ENCODE peak calls at places on chromosomes 12 and 14, in seven cellular contexts. One of them, this sample, is unnamed.

GRCh38 chr12:23204933-23205778 is 580.2 kb downstream of the ETNK1 start:
- DNase-seq in A172: peak
- DNase-seq in omental fat pad: no peak
- DNase-seq in esophagus squamous epithelium: no peak
- DNase-seq in psoas muscle: no peak
- DNase-seq in stimulated activated naive CD8-positive, alpha-beta T cell treated with anti-CD3 and anti-CD28 coated beads, Interleukin-15, Interleukin-2, amounts not matched to agents 100 U/mL and 50 U/mL, for 24 hours: no peak
- DNase-seq in NCI-H774: peak
- DNase-seq in this sample: no peak

GRCh38 chr14:104328607-104329006 is 190.2 kb downstream of the KIF26A start:
- DNase-seq in A172: no peak
- DNase-seq in omental fat pad: no peak
- DNase-seq in esophagus squamous epithelium: no peak
- DNase-seq in psoas muscle: no peak
- DNase-seq in stimulated activated naive CD8-positive, alpha-beta T cell treated with anti-CD3 and anti-CD28 coated beads, Interleukin-15, Interleukin-2, amounts not matched to agents 100 U/mL and 50 U/mL, for 24 hours: no peak
- DNase-seq in NCI-H774: no peak
- DNase-seq in this sample: no peak

GRCh38 chr14:75858375-75858774 is 123.4 kb downstream of the TGFB3 start:
- DNase-seq in A172: no peak
- DNase-seq in omental fat pad: no peak
- DNase-seq in esophagus squamous epithelium: no peak
- DNase-seq in psoas muscle: no peak
- DNase-seq in stimulated activated naive CD8-positive, alpha-beta T cell treated with anti-CD3 and anti-CD28 coated beads, Interleukin-15, Interleukin-2, amounts not matched to agents 100 U/mL and 50 U/mL, for 24 hours: no peak
- DNase-seq in NCI-H774: no peak
- DNase-seq in this sample: no peak

GRCh38 chr14:81314443-81315175 is 85.5 kb downstream of the STON2 start:
- DNase-seq in A172: no peak
- DNase-seq in omental fat pad: no peak
- DNase-seq in esophagus squamous epithelium: no peak
- DNase-seq in psoas muscle: no peak
- DNase-seq in stimulated activated naive CD8-positive, alpha-beta T cell treated with anti-CD3 and anti-CD28 coated beads, Interleukin-15, Interleukin-2, amounts not matched to agents 100 U/mL and 50 U/mL, for 24 hours: no peak
- DNase-seq in NCI-H774: no peak
- DNase-seq in this sample: no peak

GRCh38 chr12:122184522-122184921 is 1.6 kb downstream of the LRRC43 start:
- DNase-seq in A172: no peak
- DNase-seq in omental fat pad: no peak
- DNase-seq in esophagus squamous epithelium: no peak
- DNase-seq in psoas muscle: no peak
- DNase-seq in stimulated activated naive CD8-positive, alpha-beta T cell treated with anti-CD3 and anti-CD28 coated beads, Interleukin-15, Interleukin-2, amounts not matched to agents 100 U/mL and 50 U/mL, for 24 hours: no peak
- DNase-seq in NCI-H774: no peak
- DNase-seq in this sample: no peak

GRCh38 chr14:104556256-104557021 is 23.1 kb upstream of the C14orf180 start:
- DNase-seq in A172: no peak
- DNase-seq in omental fat pad: no peak
- DNase-seq in esophagus squamous epithelium: no peak
- DNase-seq in psoas muscle: peak
- DNase-seq in stimulated activated naive CD8-positive, alpha-beta T cell treated with anti-CD3 and anti-CD28 coated beads, Interleukin-15, Interleukin-2, amounts not matched to agents 100 U/mL and 50 U/mL, for 24 hours: no peak
- DNase-seq in NCI-H774: no peak
- DNase-seq in this sample: peak

GRCh38 chr14:68232643-68233055 is 413.1 kb downstream of the RAD51B start:
- DNase-seq in A172: peak
- DNase-seq in omental fat pad: no peak
- DNase-seq in esophagus squamous epithelium: no peak
- DNase-seq in psoas muscle: no peak
- DNase-seq in stimulated activated naive CD8-positive, alpha-beta T cell treated with anti-CD3 and anti-CD28 coated beads, Interleukin-15, Interleukin-2, amounts not matched to agents 100 U/mL and 50 U/mL, for 24 hours: peak
- DNase-seq in NCI-H774: no peak
- DNase-seq in this sample: peak

GRCh38 chr14:104800600-104801283 is at the start of gene ZBTB42:
- DNase-seq in A172: no peak
- DNase-seq in omental fat pad: no peak
- DNase-seq in esophagus squamous epithelium: peak
- DNase-seq in psoas muscle: peak
- DNase-seq in stimulated activated naive CD8-positive, alpha-beta T cell treated with anti-CD3 and anti-CD28 coated beads, Interleukin-15, Interleukin-2, amounts not matched to agents 100 U/mL and 50 U/mL, for 24 hours: peak
- DNase-seq in NCI-H774: peak
- DNase-seq in this sample: no peak

GRCh38 chr14:100313045-100313400 is 6.8 kb upstream of the SLC25A29 start:
- DNase-seq in A172: no peak
- DNase-seq in omental fat pad: no peak
- DNase-seq in esophagus squamous epithelium: no peak
- DNase-seq in psoas muscle: no peak
- DNase-seq in stimulated activated naive CD8-positive, alpha-beta T cell treated with anti-CD3 and anti-CD28 coated beads, Interleukin-15, Interleukin-2, amounts not matched to agents 100 U/mL and 50 U/mL, for 24 hours: no peak
- DNase-seq in NCI-H774: no peak
- DNase-seq in this sample: no peak

GRCh38 chr12:117098361-117099217 is 627 bp downstream of the TESC start:
- DNase-seq in A172: no peak
- DNase-seq in omental fat pad: no peak
- DNase-seq in esophagus squamous epithelium: no peak
- DNase-seq in psoas muscle: no peak
- DNase-seq in stimulated activated naive CD8-positive, alpha-beta T cell treated with anti-CD3 and anti-CD28 coated beads, Interleukin-15, Interleukin-2, amounts not matched to agents 100 U/mL and 50 U/mL, for 24 hours: peak
- DNase-seq in NCI-H774: no peak
- DNase-seq in this sample: no peak

GRCh38 chr12:123976227-123976826 is 3.3 kb downstream of the ZNF664 start:
- DNase-seq in A172: no peak
- DNase-seq in omental fat pad: no peak
- DNase-seq in esophagus squamous epithelium: no peak
- DNase-seq in psoas muscle: no peak
- DNase-seq in stimulated activated naive CD8-positive, alpha-beta T cell treated with anti-CD3 and anti-CD28 coated beads, Interleukin-15, Interleukin-2, amounts not matched to agents 100 U/mL and 50 U/mL, for 24 hours: no peak
- DNase-seq in NCI-H774: no peak
- DNase-seq in this sample: no peak

GRCh38 chr12:108175310-108175709 is 46.2 kb downstream of the WSCD2 start:
- DNase-seq in A172: no peak
- DNase-seq in omental fat pad: no peak
- DNase-seq in esophagus squamous epithelium: no peak
- DNase-seq in psoas muscle: no peak
- DNase-seq in stimulated activated naive CD8-positive, alpha-beta T cell treated with anti-CD3 and anti-CD28 coated beads, Interleukin-15, Interleukin-2, amounts not matched to agents 100 U/mL and 50 U/mL, for 24 hours: no peak
- DNase-seq in NCI-H774: no peak
- DNase-seq in this sample: no peak

GRCh38 chr12:49044660-49045059 is 15.9 kb downstream of the KMT2D start:
- DNase-seq in A172: no peak
- DNase-seq in omental fat pad: no peak
- DNase-seq in esophagus squamous epithelium: no peak
- DNase-seq in psoas muscle: no peak
- DNase-seq in stimulated activated naive CD8-positive, alpha-beta T cell treated with anti-CD3 and anti-CD28 coated beads, Interleukin-15, Interleukin-2, amounts not matched to agents 100 U/mL and 50 U/mL, for 24 hours: no peak
- DNase-seq in NCI-H774: no peak
- DNase-seq in this sample: no peak

GRCh38 chr14:33765251-33765650 is 185.6 kb downstream of the EGLN3 start:
- DNase-seq in A172: peak
- DNase-seq in omental fat pad: no peak
- DNase-seq in esophagus squamous epithelium: no peak
- DNase-seq in psoas muscle: no peak
- DNase-seq in stimulated activated naive CD8-positive, alpha-beta T cell treated with anti-CD3 and anti-CD28 coated beads, Interleukin-15, Interleukin-2, amounts not matched to agents 100 U/mL and 50 U/mL, for 24 hours: no peak
- DNase-seq in NCI-H774: no peak
- DNase-seq in this sample: no peak

GRCh38 chr14:65069874-65070709 is 32.2 kb downstream of the MAX start:
- DNase-seq in A172: no peak
- DNase-seq in omental fat pad: no peak
- DNase-seq in esophagus squamous epithelium: no peak
- DNase-seq in psoas muscle: no peak
- DNase-seq in stimulated activated naive CD8-positive, alpha-beta T cell treated with anti-CD3 and anti-CD28 coated beads, Interleukin-15, Interleukin-2, amounts not matched to agents 100 U/mL and 50 U/mL, for 24 hours: no peak
- DNase-seq in NCI-H774: peak
- DNase-seq in this sample: no peak

GRCh38 chr12:94621662-94622359 is 28.5 kb downstream of the TMCC3 start:
- DNase-seq in A172: peak
- DNase-seq in omental fat pad: no peak
- DNase-seq in esophagus squamous epithelium: no peak
- DNase-seq in psoas muscle: no peak
- DNase-seq in stimulated activated naive CD8-positive, alpha-beta T cell treated with anti-CD3 and anti-CD28 coated beads, Interleukin-15, Interleukin-2, amounts not matched to agents 100 U/mL and 50 U/mL, for 24 hours: peak
- DNase-seq in NCI-H774: no peak
- DNase-seq in this sample: no peak

GRCh38 chr12:111174283-111175108 is 194.4 kb downstream of the PHETA1 start:
- DNase-seq in A172: no peak
- DNase-seq in omental fat pad: no peak
- DNase-seq in esophagus squamous epithelium: no peak
- DNase-seq in psoas muscle: no peak
- DNase-seq in stimulated activated naive CD8-positive, alpha-beta T cell treated with anti-CD3 and anti-CD28 coated beads, Interleukin-15, Interleukin-2, amounts not matched to agents 100 U/mL and 50 U/mL, for 24 hours: no peak
- DNase-seq in NCI-H774: no peak
- DNase-seq in this sample: no peak